ENCODE peak calls at places on chromosomes 12 and 14, in ten cellular contexts. One of them, this sample, is unnamed. For H3K9me3, the result is how much of the 10 kb centered on the place peaks cover.

GRCh38 chr12:93823616-93824410 is 146.6 kb downstream of the CRADD start:
- DNase-seq in CD8-positive, alpha-beta T cell: no peak
- DNase-seq in pancreas: no peak
- DNase-seq in heart left ventricle: no peak
- DNase-seq in GM12878: no peak
- DNase-seq in CD4-positive, alpha-beta memory T cell: no peak
- DNase-seq in heart right ventricle: no peak
- DNase-seq in aorta: no peak
- DNase-seq in MG63: no peak
- DNase-seq in lung: no peak
- DNase-seq in this sample: no peak

GRCh38 chr12:88325076-88325827 is 183.1 kb downstream of the TMTC3 start:
- DNase-seq in CD8-positive, alpha-beta T cell: no peak
- DNase-seq in pancreas: no peak
- DNase-seq in heart left ventricle: no peak
- DNase-seq in GM12878: no peak
- DNase-seq in CD4-positive, alpha-beta memory T cell: no peak
- DNase-seq in heart right ventricle: no peak
- DNase-seq in aorta: no peak
- DNase-seq in MG63: peak
- DNase-seq in lung: no peak
- DNase-seq in this sample: no peak

GRCh38 chr12:6430124-6430989 is 14.4 kb upstream of the CD27 start:
- DNase-seq in CD8-positive, alpha-beta T cell: no peak
- DNase-seq in pancreas: peak
- DNase-seq in heart left ventricle: peak
- DNase-seq in GM12878: no peak
- DNase-seq in CD4-positive, alpha-beta memory T cell: no peak
- DNase-seq in heart right ventricle: peak
- DNase-seq in aorta: peak
- DNase-seq in MG63: peak
- DNase-seq in lung: peak
- DNase-seq in this sample: peak

GRCh38 chr12:121190523-121191031 is 19.4 kb upstream of the P2RX4 start:
- DNase-seq in CD8-positive, alpha-beta T cell: no peak
- DNase-seq in pancreas: no peak
- DNase-seq in heart left ventricle: no peak
- DNase-seq in GM12878: no peak
- DNase-seq in CD4-positive, alpha-beta memory T cell: no peak
- DNase-seq in heart right ventricle: no peak
- DNase-seq in aorta: no peak
- DNase-seq in MG63: peak
- DNase-seq in lung: no peak
- DNase-seq in this sample: peak

GRCh38 chr12:53061404-53062010 is 11.6 kb downstream of the TNS2 start:
- DNase-seq in CD8-positive, alpha-beta T cell: no peak
- DNase-seq in pancreas: peak
- DNase-seq in heart left ventricle: no peak
- DNase-seq in GM12878: no peak
- DNase-seq in CD4-positive, alpha-beta memory T cell: no peak
- DNase-seq in heart right ventricle: no peak
- DNase-seq in aorta: peak
- DNase-seq in MG63: peak
- DNase-seq in lung: peak
- DNase-seq in this sample: peak

GRCh38 chr12:49190317-49190716 is 1.4 kb upstream of the TUBA1A start:
- DNase-seq in CD8-positive, alpha-beta T cell: no peak
- DNase-seq in pancreas: no peak
- DNase-seq in heart left ventricle: no peak
- DNase-seq in GM12878: no peak
- DNase-seq in CD4-positive, alpha-beta memory T cell: no peak
- DNase-seq in heart right ventricle: no peak
- DNase-seq in aorta: no peak
- DNase-seq in MG63: no peak
- DNase-seq in lung: no peak
- DNase-seq in this sample: no peak

GRCh38 chr14:34873591-34874385 is 1.4 kb downstream of the BAZ1A start:
- DNase-seq in CD8-positive, alpha-beta T cell: peak
- DNase-seq in pancreas: peak
- DNase-seq in heart left ventricle: peak
- DNase-seq in GM12878: peak
- DNase-seq in CD4-positive, alpha-beta memory T cell: peak
- DNase-seq in heart right ventricle: peak
- DNase-seq in aorta: peak
- DNase-seq in MG63: peak
- DNase-seq in lung: peak
- DNase-seq in this sample: peak

GRCh38 chr14:101518611-101519048 is 42.7 kb upstream of the DIO3 start:
- DNase-seq in CD8-positive, alpha-beta T cell: no peak
- DNase-seq in pancreas: peak
- DNase-seq in heart left ventricle: no peak
- DNase-seq in GM12878: no peak
- DNase-seq in CD4-positive, alpha-beta memory T cell: no peak
- DNase-seq in heart right ventricle: no peak
- DNase-seq in aorta: no peak
- DNase-seq in MG63: peak
- DNase-seq in lung: no peak
- DNase-seq in this sample: no peak

GRCh38 chr12:116153096-116153495 is 124.4 kb downstream of the MED13L start:
- DNase-seq in CD8-positive, alpha-beta T cell: no peak
- DNase-seq in pancreas: no peak
- DNase-seq in heart left ventricle: no peak
- DNase-seq in GM12878: no peak
- DNase-seq in CD4-positive, alpha-beta memory T cell: no peak
- DNase-seq in heart right ventricle: no peak
- DNase-seq in aorta: no peak
- DNase-seq in MG63: no peak
- DNase-seq in lung: no peak
- DNase-seq in this sample: no peak

GRCh38 chr14:63045612-63046320 is 508 bp upstream of the KCNH5 start:
- DNase-seq in CD8-positive, alpha-beta T cell: no peak
- DNase-seq in pancreas: peak
- DNase-seq in heart left ventricle: peak
- DNase-seq in GM12878: no peak
- DNase-seq in CD4-positive, alpha-beta memory T cell: no peak
- DNase-seq in heart right ventricle: no peak
- DNase-seq in aorta: peak
- DNase-seq in MG63: peak
- DNase-seq in lung: no peak
- DNase-seq in this sample: no peak

GRCh38 chr14:51283402-51283825 is 43.4 kb downstream of the TMX1 start:
- DNase-seq in CD8-positive, alpha-beta T cell: no peak
- DNase-seq in pancreas: no peak
- DNase-seq in heart left ventricle: no peak
- DNase-seq in GM12878: no peak
- DNase-seq in CD4-positive, alpha-beta memory T cell: peak
- DNase-seq in heart right ventricle: peak
- DNase-seq in aorta: no peak
- DNase-seq in MG63: no peak
- DNase-seq in lung: no peak
- DNase-seq in this sample: peak

DNA sequence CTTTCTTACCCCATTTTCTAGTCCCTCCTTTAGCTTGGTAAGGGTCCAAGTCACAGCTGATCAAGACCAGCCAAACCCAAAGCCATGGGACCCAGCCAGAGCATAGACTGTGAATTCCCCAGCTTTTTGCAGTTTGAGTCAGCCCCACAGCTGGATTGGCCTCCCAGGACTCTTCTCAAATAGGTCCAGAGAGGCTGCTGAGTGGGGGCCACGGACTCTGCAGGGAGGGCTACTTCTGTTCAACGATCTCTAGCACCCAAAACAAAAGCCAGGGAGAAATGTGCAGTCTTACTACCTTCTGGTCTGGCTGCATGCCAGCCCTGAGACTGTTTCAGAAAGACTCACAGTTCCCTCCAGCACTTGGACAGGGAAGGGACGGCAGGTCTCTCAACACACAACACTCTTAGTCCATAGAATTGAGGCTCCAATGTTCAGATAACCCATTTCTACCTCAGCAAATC is 1.6 kb downstream of the VDR start:
- DNase-seq in CD8-positive, alpha-beta T cell: no peak
- DNase-seq in pancreas: no peak
- DNase-seq in heart left ventricle: no peak
- DNase-seq in GM12878: no peak
- DNase-seq in CD4-positive, alpha-beta memory T cell: no peak
- DNase-seq in heart right ventricle: no peak
- DNase-seq in aorta: peak
- DNase-seq in MG63: peak
- DNase-seq in lung: no peak
- DNase-seq in this sample: no peak
- H3K4me3 ChIP-seq in CD8-positive, alpha-beta T cell: no peak
- H3K4me3 ChIP-seq in pancreas: no peak
- H3K4me3 ChIP-seq in heart left ventricle: no peak
- H3K4me3 ChIP-seq in GM12878: no peak
- H3K4me3 ChIP-seq in CD4-positive, alpha-beta memory T cell: no peak
- H3K4me3 ChIP-seq in heart right ventricle: no peak
- H3K4me3 ChIP-seq in aorta: no peak
- H3K4me3 ChIP-seq in MG63: peak
- H3K4me3 ChIP-seq in lung: no peak
- H3K4me3 ChIP-seq in this sample: no peak

GRCh38 chr12:56864318-56864717 is 69.9 kb downstream of the SDR9C7 start:
- DNase-seq in CD8-positive, alpha-beta T cell: no peak
- DNase-seq in pancreas: no peak
- DNase-seq in heart left ventricle: no peak
- DNase-seq in GM12878: no peak
- DNase-seq in CD4-positive, alpha-beta memory T cell: no peak
- DNase-seq in heart right ventricle: no peak
- DNase-seq in aorta: no peak
- DNase-seq in MG63: no peak
- DNase-seq in lung: no peak
- DNase-seq in this sample: no peak

GRCh38 chr12:56866493-56866892 is 67.7 kb downstream of the SDR9C7 start:
- DNase-seq in CD8-positive, alpha-beta T cell: no peak
- DNase-seq in pancreas: no peak
- DNase-seq in heart left ventricle: no peak
- DNase-seq in GM12878: no peak
- DNase-seq in CD4-positive, alpha-beta memory T cell: no peak
- DNase-seq in heart right ventricle: no peak
- DNase-seq in aorta: no peak
- DNase-seq in MG63: no peak
- DNase-seq in lung: no peak
- DNase-seq in this sample: no peak

GRCh38 chr12:56867216-56867615 is 67.0 kb downstream of the SDR9C7 start:
- DNase-seq in CD8-positive, alpha-beta T cell: no peak
- DNase-seq in pancreas: no peak
- DNase-seq in heart left ventricle: no peak
- DNase-seq in GM12878: no peak
- DNase-seq in CD4-positive, alpha-beta memory T cell: no peak
- DNase-seq in heart right ventricle: no peak
- DNase-seq in aorta: no peak
- DNase-seq in MG63: no peak
- DNase-seq in lung: no peak
- DNase-seq in this sample: no peak

GRCh38 chr12:56862264-56862663 is 71.9 kb downstream of the SDR9C7 start:
- DNase-seq in CD8-positive, alpha-beta T cell: no peak
- DNase-seq in pancreas: no peak
- DNase-seq in heart left ventricle: no peak
- DNase-seq in GM12878: no peak
- DNase-seq in CD4-positive, alpha-beta memory T cell: no peak
- DNase-seq in heart right ventricle: no peak
- DNase-seq in aorta: no peak
- DNase-seq in MG63: no peak
- DNase-seq in lung: no peak
- DNase-seq in this sample: no peak

DNA sequence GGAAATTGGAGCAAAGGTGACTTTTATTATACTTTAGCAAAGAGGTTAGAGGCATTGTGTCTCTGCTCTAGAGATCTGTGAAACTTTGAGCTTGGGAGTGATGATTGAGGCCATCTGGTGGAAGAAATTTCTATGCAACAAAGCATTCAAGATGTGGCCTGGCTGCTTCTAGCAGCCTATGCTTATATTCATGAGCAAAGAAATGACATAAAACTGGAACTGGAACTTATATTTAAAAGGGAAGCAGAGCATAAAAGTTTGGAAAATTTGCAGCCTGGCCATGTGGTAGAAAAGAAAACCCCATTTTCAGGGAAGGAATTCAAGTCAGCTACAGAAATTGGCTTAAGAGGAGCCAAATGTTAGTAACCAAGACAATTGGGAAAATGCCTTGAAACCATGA is 70.4 kb downstream of the SDR9C7 start:
- DNase-seq in CD8-positive, alpha-beta T cell: no peak
- DNase-seq in pancreas: no peak
- DNase-seq in heart left ventricle: no peak
- DNase-seq in GM12878: no peak
- DNase-seq in CD4-positive, alpha-beta memory T cell: no peak
- DNase-seq in heart right ventricle: no peak
- DNase-seq in aorta: no peak
- DNase-seq in MG63: no peak
- DNase-seq in lung: no peak
- DNase-seq in this sample: no peak
- H3K9me3 ChIP-seq in CD8-positive, alpha-beta T cell: under half
- H3K9me3 ChIP-seq in pancreas: under half
- H3K9me3 ChIP-seq in heart left ventricle: under half
- H3K9me3 ChIP-seq in GM12878: under half
- H3K9me3 ChIP-seq in CD4-positive, alpha-beta memory T cell: under half
- H3K9me3 ChIP-seq in heart right ventricle: under half
- H3K9me3 ChIP-seq in aorta: under half
- H3K9me3 ChIP-seq in MG63: half or more
- H3K9me3 ChIP-seq in lung: under half
- H3K9me3 ChIP-seq in this sample: half or more

DNA sequence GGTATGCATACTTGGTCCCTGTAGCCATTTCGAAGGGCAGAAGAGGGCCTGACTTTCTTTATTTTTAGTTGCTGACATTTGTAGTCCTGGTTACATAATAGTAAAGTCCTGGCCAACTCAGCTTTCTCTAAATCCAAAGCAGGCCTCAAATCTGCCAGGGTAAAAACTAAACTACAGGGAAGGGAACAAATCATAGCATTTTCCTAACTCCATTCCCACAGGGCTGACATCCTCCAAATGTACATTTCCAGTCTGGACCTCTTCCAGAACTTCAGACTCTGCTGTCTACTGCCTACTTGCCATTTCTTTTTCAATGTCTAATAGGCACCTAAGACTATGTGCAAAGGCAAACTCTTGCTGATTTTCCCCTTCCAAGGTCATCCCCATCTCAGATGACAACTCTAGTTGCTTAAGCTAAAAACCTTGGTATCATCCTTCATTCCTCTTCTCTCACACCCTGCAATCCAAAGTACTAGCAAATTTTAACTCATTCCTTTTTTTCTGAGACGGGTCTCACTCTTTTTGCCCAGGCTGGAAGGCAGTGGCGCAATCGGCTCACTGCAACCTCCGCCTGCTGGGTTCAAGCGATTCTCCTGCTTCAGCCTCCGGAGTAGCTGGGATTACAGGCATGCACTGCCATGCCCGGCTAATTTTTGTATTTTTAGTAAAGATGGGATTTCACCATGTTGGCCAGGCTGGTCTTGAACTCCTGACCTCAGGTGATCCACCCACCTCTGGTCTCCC is 2.0 kb downstream of the DDIT3 start:
- DNase-seq in CD8-positive, alpha-beta T cell: no peak
- DNase-seq in pancreas: no peak
- DNase-seq in heart left ventricle: no peak
- DNase-seq in GM12878: no peak
- DNase-seq in CD4-positive, alpha-beta memory T cell: no peak
- DNase-seq in heart right ventricle: no peak
- DNase-seq in aorta: no peak
- DNase-seq in MG63: no peak
- DNase-seq in lung: no peak
- DNase-seq in this sample: no peak
- H3K4me3 ChIP-seq in CD8-positive, alpha-beta T cell: no peak
- H3K4me3 ChIP-seq in pancreas: peak
- H3K4me3 ChIP-seq in heart left ventricle: peak
- H3K4me3 ChIP-seq in GM12878: peak
- H3K4me3 ChIP-seq in CD4-positive, alpha-beta memory T cell: no peak
- H3K4me3 ChIP-seq in heart right ventricle: peak
- H3K4me3 ChIP-seq in aorta: no peak
- H3K4me3 ChIP-seq in MG63: peak
- H3K4me3 ChIP-seq in lung: no peak
- H3K4me3 ChIP-seq in this sample: peak

GRCh38 chr14:85276829-85277228 is 253.1 kb upstream of the FLRT2 start:
- DNase-seq in CD8-positive, alpha-beta T cell: no peak
- DNase-seq in pancreas: no peak
- DNase-seq in heart left ventricle: no peak
- DNase-seq in GM12878: no peak
- DNase-seq in CD4-positive, alpha-beta memory T cell: no peak
- DNase-seq in heart right ventricle: no peak
- DNase-seq in aorta: no peak
- DNase-seq in MG63: no peak
- DNase-seq in lung: no peak
- DNase-seq in this sample: no peak
- H3K9me3 ChIP-seq in CD8-positive, alpha-beta T cell: under half
- H3K9me3 ChIP-seq in pancreas: under half
- H3K9me3 ChIP-seq in heart left ventricle: under half
- H3K9me3 ChIP-seq in GM12878: under half
- H3K9me3 ChIP-seq in CD4-positive, alpha-beta memory T cell: under half
- H3K9me3 ChIP-seq in heart right ventricle: under half
- H3K9me3 ChIP-seq in aorta: under half
- H3K9me3 ChIP-seq in MG63: under half
- H3K9me3 ChIP-seq in lung: under half
- H3K9me3 ChIP-seq in this sample: under half